ENCODE peak calls at places on chromosomes 16 and 17, in seven cellular contexts. T is GM23338; S is C1 segment of cervical spinal cord; N is effector memory CD4-positive, alpha-beta T cell; M is T-helper 1 cell; E is substantia nigra; J is right lobe of liver. G is an unnamed sample.

GRCh38 chr16:31664683-31665482 is 137.2 kb downstream of the AHSP start:
- DNase-seq in T (no peak), S (no peak), N (no peak), M (no peak), E (no peak), J (no peak), G (no peak)

GRCh38 chr16:88508868-88509748 is 56.0 kb downstream of the ZFPM1 start:
- DNase-seq in T (no peak), S (no peak), N (no peak), M (no peak), E (no peak), J (no peak), G (no peak)

GRCh38 chr17:45413498-45413923 is 19.2 kb downstream of the ARHGAP27 start:
- DNase-seq in T (no peak), S (no peak), N (no peak), M (no peak), E (peak; percentile 45), J (no peak), G (peak; percentile 66)

GRCh38 chr17:56112086-56112485 is 41.2 kb upstream of the ANKFN1 start:
- DNase-seq in T (no peak), S (no peak), N (no peak), M (no peak), E (no peak), J (no peak), G (no peak)

GRCh38 chr17:52606590-52606989 is 448.1 kb upstream of the CA10 start:
- DNase-seq in T (no peak), S (no peak), N (no peak), M (no peak), E (no peak), J (no peak), G (no peak)

GRCh38 chr16:65522412-65522811 is 400.5 kb upstream of the CDH11 start:
- DNase-seq in T (no peak), S (no peak), N (no peak), M (no peak), E (no peak), J (no peak), G (no peak)

GRCh38 chr16:20409398-20410152 is at the start of gene ACSM5:
- DNase-seq in T (peak; percentile 8), S (peak; percentile 37), N (no peak), M (no peak), E (peak; percentile 66), J (peak; percentile 98), G (peak; percentile 64)

GRCh38 chr17:2395258-2396170 is 5.3 kb downstream of the MNT start:
- DNase-seq in T (no peak), S (no peak), N (no peak), M (no peak), E (no peak), J (peak; percentile 55), G (peak; percentile 54)

GRCh38 chr17:2122641-2123302 is 67.9 kb downstream of the HIC1 start:
- DNase-seq in T (peak; percentile 25), S (peak; percentile 11), N (no peak), M (no peak), E (peak; percentile 22), J (peak; percentile 77), G (peak; percentile 75)

GRCh38 chr16:75264531-75264998 is 13.1 kb upstream of the BCAR1 start:
- DNase-seq in T (no peak), S (no peak), N (no peak), M (no peak), E (no peak), J (no peak), G (no peak)

GRCh38 chr16:86248325-86248905 is 261.9 kb upstream of the FOXF1 start:
- DNase-seq in T (no peak), S (no peak), N (no peak), M (no peak), E (no peak), J (no peak), G (no peak)

GRCh38 chr17:3888343-3889171 is 4.3 kb downstream of the CAMKK1 start:
- DNase-seq in T (peak; percentile 87), S (no peak), N (no peak), M (no peak), E (no peak), J (no peak), G (peak; percentile 83)

GRCh38 chr17:52419256-52419655 is 260.7 kb upstream of the CA10 start:
- DNase-seq in T (no peak), S (no peak), N (no peak), M (no peak), E (no peak), J (peak; percentile 88), G (no peak)

GRCh38 chr17:76994237-76994637 is 126.0 kb downstream of the MGAT5B start:
- DNase-seq in T (no peak), S (no peak), N (no peak), M (no peak), E (no peak), J (no peak), G (no peak)